ENCODE peak calls at places on chromosome 19, in four cellular contexts. S is AG04450, U is MM.1S, M is left lung. X is an unnamed sample.

GRCh38 chr19:32268381-32268780 is 77.0 kb upstream of the ZNF507 start:
- DNase-seq in S (no peak), U (no peak), M (no peak), X (no peak)

GRCh38 chr19:12095111-12095790 is 30.7 kb downstream of the ZNF844 start:
- DNase-seq in S (peak), U (no peak), M (no peak), X (no peak)

GRCh38 chr19:45515081-45515624 is 7.9 kb downstream of the VASP start:
- DNase-seq in S (no peak), U (no peak), M (peak), X (no peak)

GRCh38 chr19:55642153-55643002 is 1.1 kb upstream of the ZNF581 start:
- DNase-seq in S (no peak), U (peak), M (no peak), X (no peak)

GRCh38 chr19:11064831-11065303 is 24.4 kb upstream of the LDLR start:
- DNase-seq in S (no peak), U (no peak), M (no peak), X (no peak)

GRCh38 chr19:48290341-48290922 is 20.6 kb downstream of the ZNF114 start:
- DNase-seq in S (no peak), U (no peak), M (no peak), X (no peak)

GRCh38 chr19:41302624-41303351 is 7.2 kb upstream of the CCDC97 start:
- DNase-seq in S (no peak), U (no peak), M (no peak), X (no peak)

GRCh38 chr19:39919976-39920375 is 14.5 kb downstream of the FCGBP start:
- DNase-seq in S (no peak), U (no peak), M (no peak), X (no peak)

GRCh38 chr19:46030861-46031550 is 8.2 kb upstream of the PGLYRP1 start:
- DNase-seq in S (no peak), U (no peak), M (no peak), X (no peak)

GRCh38 chr19:33634361-33635091 is 12.8 kb downstream of the CHST8 start:
- DNase-seq in S (no peak), U (no peak), M (no peak), X (no peak)

GRCh38 chr19:9935409-9936062 is 779 bp downstream of the OLFM2 start:
- DNase-seq in S (no peak), U (no peak), M (no peak), X (no peak)
- H3K4me3 ChIP-seq in S (peak), U (no peak), M (peak), X (peak)

GRCh38 chr19:18310966-18311365 is 11.9 kb downstream of the LSM4 start:
- DNase-seq in S (no peak), U (no peak), M (no peak), X (no peak)

GRCh38 chr19:18309525-18310064 is 13.3 kb downstream of the LSM4 start:
- DNase-seq in S (no peak), U (no peak), M (no peak), X (no peak)

GRCh38 chr19:18312021-18312534 is 10.8 kb downstream of the LSM4 start:
- DNase-seq in S (no peak), U (no peak), M (no peak), X (no peak)

GRCh38 chr19:18310118-18310909 is 12.6 kb downstream of the LSM4 start:
- DNase-seq in S (no peak), U (no peak), M (no peak), X (no peak)

GRCh38 chr19:18311495-18311894 is 11.4 kb downstream of the LSM4 start:
- DNase-seq in S (no peak), U (no peak), M (no peak), X (no peak)
- H3K27ac ChIP-seq in S (no peak), U (no peak), M (no peak), X (no peak)

GRCh38 chr19:2044709-2045500 is 6.1 kb downstream of the MKNK2 start:
- DNase-seq in S (no peak), U (no peak), M (no peak), X (no peak)

GRCh38 chr19:2045501-2046045 is 5.5 kb downstream of the MKNK2 start:
- DNase-seq in S (no peak), U (no peak), M (no peak), X (no peak)

GRCh38 chr19:2043269-2043641 is 7.8 kb downstream of the MKNK2 start:
- DNase-seq in S (no peak), U (no peak), M (no peak), X (no peak)

GRCh38 chr19:2042485-2043268 is 8.4 kb downstream of the MKNK2 start:
- DNase-seq in S (no peak), U (no peak), M (no peak), X (no peak)

DNA sequence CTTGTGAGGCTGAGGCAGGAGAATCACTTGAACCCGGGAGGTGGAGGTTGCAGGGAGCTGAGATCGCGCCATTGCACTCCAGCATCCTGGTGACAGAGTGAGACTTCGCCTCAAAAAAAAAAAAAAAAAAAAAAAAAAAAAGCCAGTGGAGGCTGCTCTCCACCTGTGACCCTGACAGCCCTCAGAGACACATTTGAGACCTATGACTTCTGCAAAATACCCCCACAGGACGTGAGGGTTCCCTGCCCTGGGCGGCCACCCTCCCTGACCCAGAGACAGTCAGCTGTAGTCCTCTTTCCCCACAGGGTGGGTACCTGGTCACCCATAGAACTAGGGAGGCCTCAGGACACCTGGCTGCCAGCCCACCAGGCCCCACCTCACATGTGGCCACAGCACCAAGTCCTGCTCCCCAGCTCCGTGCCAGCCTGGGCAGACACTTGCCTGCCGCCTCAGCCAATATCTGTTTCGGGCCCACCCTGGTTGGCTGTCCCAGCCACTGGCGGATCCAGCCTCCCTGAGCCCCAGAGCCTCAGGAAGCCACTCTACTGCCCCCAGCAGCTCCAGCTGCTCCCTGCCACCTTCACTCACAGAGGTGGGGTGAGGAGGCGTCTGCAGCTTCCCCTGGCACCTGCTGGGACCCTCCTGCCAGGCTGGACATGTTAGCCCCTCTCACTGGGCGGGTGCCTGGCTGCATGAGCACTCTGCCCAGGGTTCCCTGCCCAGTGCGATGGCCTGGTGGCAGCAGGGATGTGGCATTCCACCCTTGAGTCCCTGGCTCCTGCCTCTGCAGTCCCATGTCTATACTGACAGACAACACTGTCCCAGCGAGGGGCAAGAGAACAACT is 7.0 kb downstream of the MKNK2 start:
- DNase-seq in S (no peak), U (no peak), M (no peak), X (no peak)
- TF ChIP-seq CTCF in S (no peak), U (no peak), M (no peak), X (no peak)

GRCh38 chr19:53467138-53467502 is 413 bp upstream of the ZNF813 start:
- DNase-seq in S (no peak), U (no peak), M (peak), X (no peak)
- H3K4me3 ChIP-seq in S (peak), U (no peak), M (peak), X (peak)